ENCODE peak calls at places on chromosomes 11 and 22, in eight cellular contexts. Y, K, Q, R, V, X, P and M are unnamed samples.

GRCh38 chr11:70247042-70247709 is 23.3 kb upstream of the PPFIA1 start:
- DNase-seq in Y (no peak), K (no peak), Q (no peak), R (no peak), V (no peak), X (no peak), P (no peak), M (no peak)

GRCh38 chr11:74923125-74923524 is 25.8 kb downstream of the XRRA1 start:
- DNase-seq in Y (no peak), K (no peak), Q (no peak), R (no peak), V (no peak), X (no peak), P (no peak), M (no peak)

GRCh38 chr22:39253427-39254070 is 8.8 kb upstream of the PDGFB start:
- DNase-seq in Y (no peak), K (no peak), Q (peak; percentile 92), R (peak; percentile 38), V (peak; percentile 93), X (peak; percentile 84), P (peak; percentile 52), M (no peak)

GRCh38 chr22:36252754-36253522 is at the start of gene APOL1:
- DNase-seq in Y (peak; percentile 85), K (no peak), Q (peak; percentile 69), R (peak; percentile 71), V (no peak), X (peak; percentile 49), P (no peak), M (no peak)

GRCh38 chr22:24304067-24304675 is 33.5 kb downstream of the SPECC1L start:
- DNase-seq in Y (no peak), K (no peak), Q (no peak), R (no peak), V (no peak), X (no peak), P (no peak), M (no peak)

GRCh38 chr11:73570415-73571114 is 27.3 kb downstream of the FAM168A start:
- DNase-seq in Y (no peak), K (no peak), Q (peak; percentile 17), R (no peak), V (no peak), X (no peak), P (no peak), M (no peak)

GRCh38 chr22:29817724-29818123 is 20.4 kb downstream of the ASCC2 start:
- DNase-seq in Y (no peak), K (no peak), Q (no peak), R (no peak), V (no peak), X (no peak), P (no peak), M (no peak)

GRCh38 chr22:30240541-30241417 is 5.8 kb downstream of the LIF start:
- DNase-seq in Y (no peak), K (no peak), Q (no peak), R (no peak), V (no peak), X (no peak), P (no peak), M (no peak)

GRCh38 chr11:83241291-83241946 is 44.7 kb downstream of the CCDC90B start:
- DNase-seq in Y (no peak), K (peak; percentile 48), Q (peak; percentile 74), R (peak; percentile 52), V (peak; percentile 83), X (peak; percentile 70), P (peak; percentile 42), M (peak; percentile 46)

GRCh38 chr11:128802358-128802981 is 64.6 kb downstream of the KCNJ1 start:
- DNase-seq in Y (no peak), K (peak; percentile 27), Q (peak; percentile 36), R (no peak), V (peak; percentile 49), X (peak; percentile 15), P (no peak), M (peak; percentile 40)

GRCh38 chr22:27800250-27801131 is 1.1 kb downstream of the MN1 start:
- DNase-seq in Y (no peak), K (peak; percentile 49), Q (no peak), R (no peak), V (no peak), X (no peak), P (no peak), M (peak; percentile 20)

GRCh38 chr11:7449196-7449840 is 36.0 kb upstream of the OLFML1 start:
- DNase-seq in Y (no peak), K (no peak), Q (no peak), R (peak; percentile 13), V (peak; percentile 52), X (no peak), P (no peak), M (no peak)

GRCh38 chr22:29031236-29031982 is 30.2 kb downstream of the C22orf31 start:
- DNase-seq in Y (peak; percentile 87), K (peak; percentile 33), Q (peak; percentile 97), R (peak; percentile 40), V (peak; percentile 67), X (peak; percentile 95), P (peak; percentile 89), M (no peak)

GRCh38 chr22:22171357-22172218 is 73.0 kb upstream of the VPREB1 start:
- DNase-seq in Y (no peak), K (peak; percentile 36), Q (no peak), R (no peak), V (no peak), X (no peak), P (no peak), M (peak; percentile 12)
- TF ChIP-seq CTCF in Y (no peak), K (peak; percentile 50), Q (peak; percentile 38), R (no peak), V (no peak), X (peak; percentile 14), P (peak; percentile 41), M (peak; percentile 50)

GRCh38 chr11:9823439-9823838 is 159.6 kb downstream of the SWAP70 start:
- DNase-seq in Y (no peak), K (no peak), Q (no peak), R (no peak), V (no peak), X (no peak), P (no peak), M (no peak)
- TF ChIP-seq CTCF in Y (no peak), K (no peak), Q (no peak), R (no peak), V (no peak), X (no peak), P (no peak), M (no peak)

GRCh38 chr22:26508148-26508547 is 4.1 kb downstream of the TFIP11 start:
- DNase-seq in Y (no peak), K (no peak), Q (no peak), R (no peak), V (no peak), X (no peak), P (no peak), M (no peak)

GRCh38 chr22:26501996-26502395 is 10.3 kb downstream of the TFIP11 start:
- DNase-seq in Y (no peak), K (no peak), Q (no peak), R (no peak), V (no peak), X (no peak), P (no peak), M (no peak)

GRCh38 chr22:26499188-26499703 is 13.0 kb downstream of the TFIP11 start:
- DNase-seq in Y (no peak), K (no peak), Q (no peak), R (no peak), V (no peak), X (no peak), P (no peak), M (no peak)

GRCh38 chr22:26503758-26504157 is 8.5 kb downstream of the TFIP11 start:
- DNase-seq in Y (no peak), K (no peak), Q (no peak), R (no peak), V (no peak), X (no peak), P (no peak), M (no peak)

DNA sequence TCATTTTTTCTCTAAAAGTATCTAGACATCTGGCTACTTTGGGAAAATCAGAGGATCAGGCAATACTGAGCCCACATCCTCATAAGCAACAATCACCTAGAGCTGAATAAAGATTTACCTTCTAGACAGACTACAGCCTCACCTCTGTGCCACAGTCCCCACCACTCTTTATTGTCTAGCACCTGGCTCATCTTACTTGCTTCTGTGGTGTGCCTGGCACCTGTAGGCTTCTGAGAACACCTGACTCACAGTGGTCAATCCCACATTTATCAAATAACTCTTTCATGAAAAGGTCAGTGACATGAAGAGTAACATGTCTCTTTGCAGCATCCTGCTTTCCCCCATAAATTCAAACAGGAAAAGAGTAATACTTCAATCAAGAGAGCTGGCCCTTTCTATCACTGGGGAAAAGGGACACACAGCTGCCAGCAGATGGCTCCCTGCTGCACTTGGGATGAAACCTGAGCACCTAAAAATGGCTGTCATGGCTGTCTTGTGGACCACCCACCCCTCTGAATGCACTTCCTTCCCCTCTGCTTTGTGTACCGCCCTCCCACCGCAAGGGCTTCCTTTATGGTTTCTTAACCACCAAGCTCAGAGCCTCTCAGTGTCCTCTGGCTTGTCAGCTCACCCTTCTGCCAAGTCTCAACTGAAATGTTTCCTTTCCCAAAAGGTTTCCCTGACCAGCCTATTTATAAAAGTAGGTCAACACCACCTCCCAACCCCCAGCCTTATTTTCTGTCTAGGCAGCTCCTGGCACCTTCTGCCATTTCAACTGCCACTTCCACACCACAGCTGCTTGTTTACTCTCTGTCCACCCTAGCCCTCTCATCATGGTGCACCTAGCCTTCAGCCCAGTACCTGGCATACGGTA is 9.3 kb downstream of the TFIP11 start:
- DNase-seq in Y (no peak), K (peak; percentile 58), Q (peak; percentile 64), R (peak; percentile 55), V (peak; percentile 47), X (peak; percentile 57), P (no peak), M (peak; percentile 25)
- TF ChIP-seq CTCF in Y (no peak), K (peak; percentile 60), Q (peak; percentile 76), R (no peak), V (peak; percentile 36), X (peak; percentile 48), P (peak; percentile 75), M (peak; percentile 67)

GRCh38 chr11:41308286-41308685 is 151.2 kb downstream of the LRRC4C start:
- DNase-seq in Y (no peak), K (no peak), Q (no peak), R (no peak), V (no peak), X (no peak), P (no peak), M (no peak)

GRCh38 chr11:41307371-41308080 is 151.9 kb downstream of the LRRC4C start:
- DNase-seq in Y (no peak), K (no peak), Q (no peak), R (no peak), V (no peak), X (no peak), P (no peak), M (peak; percentile 16)

GRCh38 chr11:41306435-41306834 is 153.0 kb downstream of the LRRC4C start:
- DNase-seq in Y (no peak), K (no peak), Q (no peak), R (no peak), V (no peak), X (no peak), P (no peak), M (no peak)

GRCh38 chr11:41309111-41309522 is 150.3 kb downstream of the LRRC4C start:
- DNase-seq in Y (no peak), K (no peak), Q (no peak), R (no peak), V (no peak), X (no peak), P (no peak), M (no peak)

DNA sequence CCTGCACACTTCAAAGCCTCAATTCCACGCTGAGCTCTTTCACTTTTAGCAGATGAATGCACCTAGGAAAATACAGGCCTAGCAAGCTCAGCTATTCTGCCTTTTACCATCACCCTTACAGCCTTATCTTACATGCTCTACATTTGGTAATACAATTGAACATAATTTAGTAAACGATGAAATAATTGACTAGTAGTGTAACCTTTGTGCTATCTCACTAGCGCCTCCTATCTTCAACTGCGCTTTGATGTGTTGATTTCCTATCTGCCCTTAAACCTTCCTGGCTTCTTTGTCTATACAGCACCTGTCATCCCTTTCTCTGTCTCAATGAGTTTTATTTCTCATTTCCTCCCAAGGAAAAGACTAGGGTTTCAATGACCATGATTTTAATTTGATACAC is 149.7 kb downstream of the LRRC4C start:
- DNase-seq in Y (no peak), K (no peak), Q (no peak), R (no peak), V (no peak), X (no peak), P (no peak), M (no peak)
- TF ChIP-seq CTCF in Y (no peak), K (no peak), Q (no peak), R (no peak), V (no peak), X (no peak), P (no peak), M (peak; percentile 38)